ENCODE peak calls at places on chromosome 11, in five cellular contexts. E is AG10803, V is fibroblast of the aortic adventitia, C is astrocyte of the spinal cord, L is cardiac fibroblast. J is an unnamed sample.

GRCh38 chr11:82683029-82683428 is 50.6 kb downstream of the FAM181B start:
- DNase-seq in L (no peak), C (no peak), E (no peak), V (no peak), J (no peak)

GRCh38 chr11:104705475-104706195 is 192.6 kb downstream of the CASP12 start:
- DNase-seq in E (peak; percentile 1), C (peak; percentile 42), L (peak; percentile 44), V (no peak), J (peak; percentile 57)

GRCh38 chr11:2092956-2093412 is 46.2 kb downstream of the IGF2 start:
- DNase-seq in C (peak; percentile 79), E (peak; percentile 79), L (peak; percentile 65), V (peak; percentile 33), J (peak; percentile 62)

GRCh38 chr11:123439616-123440015 is 9.5 kb downstream of the GRAMD1B start:
- DNase-seq in L (no peak), E (no peak), V (no peak), C (no peak), J (no peak)

GRCh38 chr11:47208628-47209027 is 6.1 kb upstream of the DDB2 start:
- DNase-seq in E (no peak), C (no peak), L (no peak), V (no peak), J (no peak)

GRCh38 chr11:117445097-117445658 is 117.5 kb downstream of the CEP164 start:
- DNase-seq in E (no peak), V (no peak), L (peak; percentile 6), C (no peak), J (no peak)

GRCh38 chr11:100397401-100397800 is 289.7 kb upstream of the ARHGAP42 start:
- DNase-seq in E (no peak), C (no peak), V (no peak), L (no peak), J (no peak)

GRCh38 chr11:117097567-117098268 is 510 bp downstream of the SIK3 start:
- DNase-seq in L (peak; percentile 34), V (no peak), E (peak; percentile 18), C (no peak), J (no peak)

GRCh38 chr11:69011624-69012091 is 1.4 kb downstream of the MRGPRF start:
- DNase-seq in C (no peak), V (no peak), E (no peak), L (no peak), J (no peak)

GRCh38 chr11:110971110-110971509 is 258.9 kb upstream of the ARHGAP20 start:
- DNase-seq in L (peak; percentile 76), C (peak; percentile 82), V (peak; percentile 62), E (peak; percentile 66), J (peak; percentile 34)

GRCh38 chr11:106231591-106231990 is 154.1 kb downstream of the AASDHPPT start:
- DNase-seq in C (peak; percentile 6), L (peak; percentile 39), V (peak; percentile 55), E (peak; percentile 45), J (peak; percentile 49)

GRCh38 chr11:2802389-2803185 is 83.0 kb downstream of the CDKN1C start:
- DNase-seq in L (no peak), E (no peak), C (no peak), V (no peak), J (no peak)

GRCh38 chr11:105245781-105246315 is 106.3 kb upstream of the CARD18 start:
- DNase-seq in L (no peak), E (no peak), C (peak; percentile 16), V (no peak), J (peak; percentile 54)

GRCh38 chr11:95301497-95301896 is 70.5 kb upstream of the SESN3 start:
- DNase-seq in E (peak; percentile 3), V (peak; percentile 68), C (no peak), L (peak; percentile 44), J (peak; percentile 74)

GRCh38 chr11:30487200-30487898 is 98.8 kb downstream of the MPPED2 start:
- DNase-seq in E (no peak), C (peak; percentile 43), V (no peak), L (no peak), J (peak; percentile 74)

GRCh38 chr11:74687237-74688005 is 43.8 kb downstream of the CHRDL2 start:
- DNase-seq in E (peak; percentile 44), L (peak; percentile 54), V (peak; percentile 65), C (peak; percentile 50), J (peak; percentile 54)

GRCh38 chr11:77547863-77548551 is 41.7 kb upstream of the AQP11 start:
- DNase-seq in E (peak; percentile 72), L (peak; percentile 81), V (peak; percentile 86), C (peak; percentile 75), J (peak; percentile 82)

GRCh38 chr11:65781962-65782815 is 1.4 kb upstream of the AP5B1 start:
- DNase-seq in V (no peak), L (no peak), C (no peak), E (no peak), J (no peak)

GRCh38 chr11:34086554-34087278 is 18.7 kb upstream of the NAT10 start:
- DNase-seq in C (peak; percentile 43), L (no peak), V (no peak), E (peak; percentile 13), J (peak; percentile 37)

GRCh38 chr11:74321487-74322188 is 10.2 kb upstream of the P4HA3 start:
- DNase-seq in C (peak; percentile 70), L (peak; percentile 74), E (peak; percentile 71), V (peak; percentile 80), J (peak; percentile 69)

J was measured in fibroblast of lung.